ENCODE peak calls at places on chromosome 18, in seven cellular contexts. I, U, C, V, Y, A and E are unnamed samples.

GRCh38 chr18:58788470-58788869 is 76.2 kb upstream of the ZNF532 start:
- DNase-seq in C (no peak), V (no peak), A (no peak), U (no peak), I (no peak), Y (no peak), E (peak; percentile 60)

GRCh38 chr18:3062798-3063563 is 50.0 kb upstream of the LPIN2 start:
- DNase-seq in I (peak; percentile 71), C (peak; percentile 72), V (peak; percentile 42), A (no peak), U (peak; percentile 22), Y (peak; percentile 58), E (peak; percentile 25)

GRCh38 chr18:69490072-69490471 is 89.4 kb downstream of the DOK6 start:
- DNase-seq in I (no peak), A (no peak), U (no peak), Y (no peak), C (no peak), V (no peak), E (no peak)

GRCh38 chr18:26460449-26461091 is 87.8 kb downstream of the KCTD1 start:
- DNase-seq in I (no peak), C (no peak), A (peak; percentile 84), Y (peak; percentile 58), U (peak; percentile 72), V (peak; percentile 41), E (peak; percentile 23)

GRCh38 chr18:24839991-24840390 is 379.6 kb downstream of the HRH4 start:
- DNase-seq in A (no peak), I (no peak), U (no peak), Y (no peak), C (no peak), V (no peak), E (peak; percentile 64)

GRCh38 chr18:13450289-13451207 is 232.0 kb downstream of the LDLRAD4 start:
- DNase-seq in V (no peak), U (no peak), I (no peak), Y (no peak), A (no peak), C (no peak), E (no peak)

GRCh38 chr18:5622905-5623304 is 79.1 kb upstream of the EPB41L3 start:
- DNase-seq in C (no peak), A (no peak), Y (no peak), U (no peak), V (no peak), I (no peak), E (no peak)

GRCh38 chr18:13382683-13382989 is 164.1 kb downstream of the LDLRAD4 start:
- DNase-seq in Y (no peak), I (no peak), V (no peak), A (no peak), C (no peak), U (no peak), E (no peak)

GRCh38 chr18:47775961-47776360 is 154.5 kb downstream of the SMAD2 start:
- DNase-seq in U (no peak), V (peak; percentile 47), C (no peak), Y (no peak), A (no peak), I (no peak), E (peak; percentile 32)

GRCh38 chr18:23401400-23402347 is 51.4 kb upstream of the RIOK3 start:
- DNase-seq in I (peak; percentile 62), Y (no peak), C (no peak), A (peak; percentile 56), U (no peak), V (peak; percentile 27), E (peak; percentile 68)

GRCh38 chr18:60684843-60685513 is 312.4 kb upstream of the MC4R start:
- DNase-seq in C (no peak), I (no peak), U (no peak), V (peak; percentile 8), Y (no peak), A (no peak), E (peak; percentile 28)
- TF ChIP-seq CTCF in C (peak; percentile 54), I (peak; percentile 61), U (peak; percentile 77), V (peak; percentile 41), Y (peak; percentile 73), A (peak; percentile 21), E (peak; percentile 60)

GRCh38 chr18:75727479-75727878 is 300.0 kb upstream of the SMIM21 start:
- DNase-seq in Y (peak; percentile 36), U (peak; percentile 1), A (peak; percentile 7), I (peak; percentile 58), V (peak; percentile 19), C (no peak), E (peak; percentile 21)
- TF ChIP-seq CTCF in Y (peak; percentile 61), U (peak; percentile 18), A (peak; percentile 67), I (peak; percentile 60), V (peak; percentile 29), C (no peak), E (peak; percentile 59)

DNA sequence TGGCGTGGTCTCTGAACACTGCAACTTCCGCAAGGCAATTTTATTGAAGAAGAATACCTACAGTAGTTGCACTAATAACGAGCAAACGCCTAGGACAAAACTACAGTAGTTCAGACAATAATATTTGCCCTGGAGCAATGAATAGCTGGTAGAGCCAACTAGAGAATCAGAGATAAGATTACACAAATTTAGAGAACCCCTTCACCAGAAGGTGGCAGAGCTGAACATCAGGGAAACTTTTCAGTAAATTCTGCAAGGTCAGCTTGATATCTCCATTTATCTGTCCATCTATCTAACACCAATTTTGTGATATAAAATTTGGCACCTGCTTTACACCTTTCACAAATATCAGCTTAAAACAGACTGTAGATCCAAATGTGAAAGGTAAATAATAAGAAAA is 43.8 kb downstream of the CDH19 start:
- DNase-seq in I (peak; percentile 34), A (peak; percentile 30), C (no peak), U (peak; percentile 4), V (peak; percentile 51), Y (no peak), E (no peak)
- TF ChIP-seq CTCF in I (peak; percentile 33), A (peak; percentile 59), C (no peak), U (peak; percentile 25), V (peak; percentile 39), Y (peak; percentile 30), E (no peak)

GRCh38 chr18:61322265-61322873 is 10.9 kb upstream of the CDH20 start:
- DNase-seq in V (peak; percentile 32), C (peak; percentile 51), A (peak; percentile 64), Y (peak; percentile 40), I (peak; percentile 90), U (peak; percentile 20), E (peak; percentile 50)
- TF ChIP-seq CTCF in V (peak; percentile 35), C (peak; percentile 25), A (peak; percentile 97), Y (peak; percentile 78), I (peak; percentile 78), U (peak; percentile 62), E (peak; percentile 97)

GRCh38 chr18:61957801-61958516 is 65.2 kb upstream of the RNF152 start:
- DNase-seq in Y (no peak), A (peak; percentile 82), I (no peak), C (no peak), V (no peak), U (no peak), E (no peak)
- TF ChIP-seq CTCF in Y (no peak), A (peak; percentile 73), I (no peak), C (no peak), V (no peak), U (no peak), E (no peak)

GRCh38 chr18:62072370-62072769 is 114.5 kb downstream of the PIGN start:
- DNase-seq in V (no peak), I (no peak), Y (no peak), U (no peak), A (no peak), C (no peak), E (no peak)

GRCh38 chr18:62071071-62071470 is 115.8 kb downstream of the PIGN start:
- DNase-seq in Y (no peak), I (no peak), U (no peak), A (no peak), C (no peak), V (no peak), E (no peak)

GRCh38 chr18:62070306-62070705 is 116.5 kb downstream of the PIGN start:
- DNase-seq in A (no peak), C (no peak), Y (no peak), I (no peak), V (no peak), U (no peak), E (peak; percentile 65)

GRCh38 chr18:62066121-62066818 is 120.6 kb downstream of the PIGN start:
- DNase-seq in Y (no peak), V (no peak), C (no peak), I (no peak), U (no peak), A (no peak), E (no peak)

DNA sequence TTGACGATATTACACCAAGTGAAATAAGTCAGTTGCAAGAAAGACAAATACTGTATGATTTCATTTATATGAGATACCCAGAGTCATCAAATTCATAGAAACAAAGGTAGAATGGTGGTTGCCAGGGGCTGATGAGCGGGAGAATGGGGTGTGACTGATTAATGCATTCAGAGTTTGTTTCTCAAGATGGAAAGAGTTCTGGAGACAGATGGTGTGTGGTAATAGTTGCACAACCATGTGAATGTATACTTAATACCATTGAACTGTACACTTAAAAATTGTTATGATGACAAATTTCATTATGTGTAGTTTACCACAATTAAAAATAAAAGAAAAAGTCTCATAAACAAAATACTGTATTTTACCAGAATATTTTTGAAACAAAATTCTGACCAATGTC is 117.3 kb downstream of the PIGN start:
- DNase-seq in A (no peak), C (no peak), U (no peak), Y (no peak), I (no peak), V (no peak), E (peak; percentile 14)
- TF ChIP-seq CTCF in A (no peak), C (no peak), U (no peak), Y (no peak), I (no peak), V (no peak), E (no peak)